ENCODE peak calls at places on chromosomes 7 and 10, in four cellular contexts. E is H54; D is CD4-positive, CD25-positive, alpha-beta regulatory T cell; A is NCI-H1436. V is an unnamed sample.
A peak's percentile ranks its signal among the peaks of the same experiment; 100 is the strongest.

GRCh38 chr7:184768-185264 is 7.6 kb upstream of the FAM20C start:
- DNase-seq in D (no peak), E (no peak), A (no peak), V (no peak)

GRCh38 chr7:123944395-123944794 is 19.4 kb downstream of the SPAM1 start:
- DNase-seq in A (no peak), D (no peak), E (no peak), V (no peak)

GRCh38 chr7:44145969-44146897 is 5.1 kb upstream of the MYL7 start:
- DNase-seq in A (no peak), D (peak; percentile 73), E (peak; percentile 66), V (no peak)

GRCh38 chr7:133742709-133743538 is 384.2 kb upstream of the LRGUK start:
- DNase-seq in A (no peak), D (no peak), E (no peak), V (no peak)

GRCh38 chr7:2929321-2930201 is 85.5 kb upstream of the GNA12 start:
- DNase-seq in D (no peak), A (no peak), E (no peak), V (no peak)

GRCh38 chr7:129781856-129782256 is 170.3 kb downstream of the NRF1 start:
- DNase-seq in A (no peak), D (no peak), E (no peak), V (no peak)

GRCh38 chr10:19043431-19043830 is 5.2 kb upstream of the MALRD1 start:
- DNase-seq in D (no peak), A (no peak), E (no peak), V (no peak)

GRCh38 chr10:97099089-97099488 is 86.7 kb downstream of the SLIT1 start:
- DNase-seq in D (no peak), E (no peak), A (no peak), V (no peak)

GRCh38 chr7:39560398-39560797 is 5.8 kb upstream of the YAE1 start:
- DNase-seq in A (no peak), E (no peak), D (no peak), V (no peak)

GRCh38 chr7:4247106-4247876 is 434.8 kb upstream of the FOXK1 start:
- DNase-seq in A (no peak), E (no peak), D (no peak), V (no peak)

GRCh38 chr10:422232-422631 is 267.2 kb downstream of the DIP2C start:
- DNase-seq in E (no peak), D (no peak), A (no peak), V (no peak)

GRCh38 chr10:80292607-80293239 is 3.3 kb upstream of the MAT1A start:
- DNase-seq in A (no peak), E (no peak), D (no peak), V (no peak)

GRCh38 chr10:48594799-48595198 is 10.1 kb downstream of the ARHGAP22 start:
- DNase-seq in D (no peak), E (no peak), A (peak; percentile 58), V (no peak)

GRCh38 chr10:15789793-15790525 is 70.2 kb upstream of the ITGA8 start:
- DNase-seq in A (no peak), D (no peak), E (no peak), V (no peak)

GRCh38 chr7:71716741-71717140 is 584.8 kb downstream of the GALNT17 start:
- DNase-seq in D (no peak), A (no peak), E (no peak), V (no peak)

GRCh38 chr10:1659221-1659791 is 78.0 kb downstream of the ADARB2 start:
- DNase-seq in D (no peak), A (no peak), E (no peak), V (no peak)

V was measured in keratinocyte.